ENCODE peak calls at places on chromosomes 5 and 9, in five cellular contexts. Q is H9, L is H1, S is IMR-90, X is neuronal stem cell. E is an unnamed sample.

GRCh38 chr5:135829681-135830383 is 4.6 kb upstream of the SLC25A48 start:
- DNase-seq in Q (peak), L (peak), S (peak), X (peak), E (peak)

GRCh38 chr5:7169240-7169878 is 226.6 kb upstream of the ADCY2 start:
- DNase-seq in Q (peak), L (no peak), S (no peak), X (no peak), E (no peak)

GRCh38 chr9:112166176-112167140 is 8.6 kb downstream of the SUSD1 start:
- DNase-seq in Q (no peak), L (no peak), S (peak), X (no peak), E (peak)

GRCh38 chr5:103894882-103895281 is 332.3 kb upstream of the NUDT12 start:
- DNase-seq in Q (no peak), L (no peak), S (no peak), X (peak), E (no peak)

GRCh38 chr5:68408345-68408871 is 192.9 kb downstream of the PIK3R1 start:
- DNase-seq in Q (no peak), L (no peak), S (no peak), X (no peak), E (no peak)

GRCh38 chr5:148090780-148091221 is 27.0 kb downstream of the SPINK5 start:
- DNase-seq in Q (no peak), L (no peak), S (no peak), X (no peak), E (peak)

GRCh38 chr9:87080512-87081225 is 133.4 kb upstream of the GAS1 start:
- DNase-seq in Q (no peak), L (no peak), S (no peak), X (no peak), E (peak)

GRCh38 chr5:145237843-145238242 is 597.3 kb downstream of the PRELID2 start:
- DNase-seq in Q (peak), L (peak), S (peak), X (peak), E (peak)

GRCh38 chr9:14346301-14346721 is 32.4 kb upstream of the NFIB start:
- DNase-seq in Q (peak), L (no peak), S (no peak), X (no peak), E (peak)

GRCh38 chr5:105695916-105696315 is 1974.8 kb downstream of the EFNA5 start:
- DNase-seq in Q (peak), L (no peak), S (no peak), X (peak), E (no peak)

GRCh38 chr5:103305829-103306228 is 47.3 kb downstream of the MACIR start:
- DNase-seq in Q (no peak), L (no peak), S (peak), X (no peak), E (peak)

GRCh38 chr9:124652203-124652992 is 118.7 kb downstream of the NR6A1 start:
- DNase-seq in Q (no peak), L (no peak), S (peak), X (no peak), E (peak)

GRCh38 chr9:123434619-123435240 is 78.7 kb downstream of the CRB2 start:
- DNase-seq in Q (peak), L (peak), S (no peak), X (no peak), E (peak)

GRCh38 chr5:181118369-181118768 is 12.6 kb downstream of the OR2V1 start:
- DNase-seq in Q (no peak), L (no peak), S (no peak), X (no peak), E (no peak)

GRCh38 chr9:37404590-37404989 is 17.9 kb upstream of the GRHPR start:
- DNase-seq in Q (no peak), L (no peak), S (no peak), X (no peak), E (no peak)

GRCh38 chr5:141475625-141476131 is at the start of gene PCDHGC3:
- DNase-seq in Q (peak), L (peak), S (peak), X (no peak), E (peak)

GRCh38 chr5:59473611-59474010 is 419.9 kb downstream of the PDE4D start:
- DNase-seq in Q (no peak), L (no peak), S (no peak), X (no peak), E (peak)

GRCh38 chr5:112492291-112492690 is 73.2 kb upstream of the EPB41L4A start:
- DNase-seq in Q (peak), L (peak), S (peak), X (peak), E (peak)

GRCh38 chr9:76562511-76562911 is 103.5 kb downstream of the GCNT1 start:
- DNase-seq in Q (no peak), L (no peak), S (peak), X (no peak), E (peak)

GRCh38 chr5:33937017-33937699 is 972 bp downstream of the RXFP3 start:
- DNase-seq in Q (no peak), L (no peak), S (no peak), X (no peak), E (no peak)

GRCh38 chr5:145760660-145761059 is 74.5 kb downstream of the PRELID2 start:
- DNase-seq in Q (no peak), L (no peak), S (no peak), X (no peak), E (no peak)

GRCh38 chr9:134944351-134944802 is 26.7 kb upstream of the FCN1 start:
- DNase-seq in Q (no peak), L (no peak), S (no peak), X (peak), E (no peak)

GRCh38 chr9:120985759-120986353 is 59.3 kb upstream of the TRAF1 start:
- DNase-seq in Q (no peak), L (no peak), S (peak), X (peak), E (peak)

GRCh38 chr5:143657814-143658395 is 154.1 kb upstream of the HMHB1 start:
- DNase-seq in Q (no peak), L (no peak), S (no peak), X (no peak), E (no peak)

GRCh38 chr5:54309751-54310432 is 481 bp downstream of the ARL15 start:
- DNase-seq in Q (no peak), L (no peak), S (peak), X (peak), E (peak)

GRCh38 chr5:68215888-68216736 is 556 bp downstream of the PIK3R1 start:
- DNase-seq in Q (peak), L (peak), S (peak), X (peak), E (peak)

GRCh38 chr5:74342948-74343682 is 297.4 kb downstream of the ENC1 start:
- DNase-seq in Q (no peak), L (no peak), S (peak), X (no peak), E (no peak)

GRCh38 chr5:58934629-58935097 is 351.8 kb downstream of the RAB3C start:
- DNase-seq in Q (no peak), L (no peak), S (no peak), X (no peak), E (no peak)

GRCh38 chr9:6917162-6917561 is 159.4 kb downstream of the KDM4C start:
- DNase-seq in Q (no peak), L (no peak), S (no peak), X (no peak), E (no peak)

GRCh38 chr5:150628936-150629485 is 11.4 kb upstream of the SYNPO start:
- DNase-seq in Q (no peak), L (no peak), S (no peak), X (no peak), E (no peak)

GRCh38 chr5:178230879-178231735 is 1.5 kb downstream of the PHYKPL start:
- DNase-seq in Q (no peak), L (no peak), S (peak), X (no peak), E (peak)
- H3K18ac ChIP-seq in Q (no peak), L (no peak), S (no peak), X (no peak), E (no peak)

GRCh38 chr9:98852961-98853360 is 45.5 kb downstream of the GALNT12 start:
- DNase-seq in Q (no peak), L (no peak), S (no peak), X (no peak), E (no peak)
- H2BK15ac ChIP-seq in Q (no peak), L (no peak), S (no peak), X (no peak), E (no peak)

GRCh38 chr9:129175515-129175824 is 2.6 kb downstream of the IER5L start:
- DNase-seq in Q (no peak), L (no peak), S (no peak), X (peak), E (no peak)
- H4K91ac ChIP-seq in Q (no peak), L (no peak), S (peak), X (no peak), E (no peak)

GRCh38 chr5:167919268-167919560 is 372.2 kb upstream of the WWC1 start:
- DNase-seq in Q (no peak), L (no peak), S (no peak), X (no peak), E (no peak)

GRCh38 chr5:167918492-167919267 is 372.8 kb upstream of the WWC1 start:
- DNase-seq in Q (no peak), L (no peak), S (no peak), X (no peak), E (no peak)

GRCh38 chr5:167916261-167916660 is 375.2 kb upstream of the WWC1 start:
- DNase-seq in Q (no peak), L (no peak), S (no peak), X (no peak), E (no peak)

GRCh38 chr5:167912944-167913343 is 378.5 kb upstream of the WWC1 start:
- DNase-seq in Q (no peak), L (no peak), S (peak), X (no peak), E (no peak)

GRCh38 chr5:167916706-167917105 is 374.7 kb upstream of the WWC1 start:
- DNase-seq in Q (peak), L (no peak), S (peak), X (no peak), E (no peak)
- H3K18ac ChIP-seq in Q (no peak), L (no peak), S (no peak), X (peak), E (no peak)